ENCODE peak calls at places on chromosomes 7 and 10, in eight cellular contexts. One of them, this sample, is unnamed.

GRCh38 chr7:106957766-106958165 is 86.7 kb upstream of the PRKAR2B start:
- ATAC-seq in upper lobe of right lung: peak; percentile 83
- ATAC-seq in activated CD8-positive, alpha-beta memory T cell treated with anti-CD3 and anti-CD28 coated beads, Interleukin-2, amount 10 ng/mL, durations not matched to agents 7 days and 5 days: no peak
- ATAC-seq in IMR-90: no peak
- ATAC-seq in HCT116: no peak
- ATAC-seq in activated naive CD8-positive, alpha-beta T cell treated with anti-CD3 and anti-CD28 coated beads, Interleukin-2, amount 50 U/mL, for 24 hours: no peak
- ATAC-seq in T-helper 17 cell: no peak
- ATAC-seq in right cardiac atrium: no peak
- ATAC-seq in this sample: peak; percentile 50

GRCh38 chr7:35969055-35969454 is 168.2 kb downstream of the SEPTIN7 start:
- ATAC-seq in upper lobe of right lung: peak; percentile 83
- ATAC-seq in T-helper 17 cell: no peak
- ATAC-seq in IMR-90: peak; percentile 56
- ATAC-seq in activated CD8-positive, alpha-beta memory T cell treated with anti-CD3 and anti-CD28 coated beads, Interleukin-2, amount 10 ng/mL, durations not matched to agents 7 days and 5 days: no peak
- ATAC-seq in HCT116: no peak
- ATAC-seq in activated naive CD8-positive, alpha-beta T cell treated with anti-CD3 and anti-CD28 coated beads, Interleukin-2, amount 50 U/mL, for 24 hours: no peak
- ATAC-seq in right cardiac atrium: no peak
- ATAC-seq in this sample: no peak

GRCh38 chr7:158763454-158764033 is 58.9 kb upstream of the NCAPG2 start:
- ATAC-seq in IMR-90: no peak
- ATAC-seq in right cardiac atrium: peak; percentile 85
- ATAC-seq in activated naive CD8-positive, alpha-beta T cell treated with anti-CD3 and anti-CD28 coated beads, Interleukin-2, amount 50 U/mL, for 24 hours: no peak
- ATAC-seq in upper lobe of right lung: no peak
- ATAC-seq in HCT116: no peak
- ATAC-seq in T-helper 17 cell: no peak
- ATAC-seq in activated CD8-positive, alpha-beta memory T cell treated with anti-CD3 and anti-CD28 coated beads, Interleukin-2, amount 10 ng/mL, durations not matched to agents 7 days and 5 days: no peak
- ATAC-seq in this sample: no peak

GRCh38 chr7:47227762-47228177 is 354.1 kb downstream of the TNS3 start:
- ATAC-seq in activated CD8-positive, alpha-beta memory T cell treated with anti-CD3 and anti-CD28 coated beads, Interleukin-2, amount 10 ng/mL, durations not matched to agents 7 days and 5 days: no peak
- ATAC-seq in HCT116: peak; percentile 69
- ATAC-seq in right cardiac atrium: peak; percentile 56
- ATAC-seq in T-helper 17 cell: no peak
- ATAC-seq in upper lobe of right lung: peak; percentile 40
- ATAC-seq in activated naive CD8-positive, alpha-beta T cell treated with anti-CD3 and anti-CD28 coated beads, Interleukin-2, amount 50 U/mL, for 24 hours: peak; percentile 40
- ATAC-seq in IMR-90: peak; percentile 88
- ATAC-seq in this sample: no peak

GRCh38 chr7:150379590-150380379 is 655 bp downstream of the ZNF775 start:
- ATAC-seq in upper lobe of right lung: no peak
- ATAC-seq in activated CD8-positive, alpha-beta memory T cell treated with anti-CD3 and anti-CD28 coated beads, Interleukin-2, amount 10 ng/mL, durations not matched to agents 7 days and 5 days: no peak
- ATAC-seq in IMR-90: peak; percentile 13
- ATAC-seq in HCT116: peak; percentile 35
- ATAC-seq in activated naive CD8-positive, alpha-beta T cell treated with anti-CD3 and anti-CD28 coated beads, Interleukin-2, amount 50 U/mL, for 24 hours: peak; percentile 2
- ATAC-seq in right cardiac atrium: no peak
- ATAC-seq in T-helper 17 cell: no peak
- ATAC-seq in this sample: peak; percentile 1

GRCh38 chr10:62545667-62546066 is 171.5 kb downstream of the ZNF365 start:
- ATAC-seq in right cardiac atrium: peak; percentile 85
- ATAC-seq in upper lobe of right lung: peak; percentile 79
- ATAC-seq in HCT116: no peak
- ATAC-seq in activated naive CD8-positive, alpha-beta T cell treated with anti-CD3 and anti-CD28 coated beads, Interleukin-2, amount 50 U/mL, for 24 hours: no peak
- ATAC-seq in activated CD8-positive, alpha-beta memory T cell treated with anti-CD3 and anti-CD28 coated beads, Interleukin-2, amount 10 ng/mL, durations not matched to agents 7 days and 5 days: no peak
- ATAC-seq in IMR-90: no peak
- ATAC-seq in T-helper 17 cell: no peak
- ATAC-seq in this sample: peak; percentile 91

GRCh38 chr7:124783271-124783670 is 17.7 kb upstream of the GPR37 start:
- ATAC-seq in upper lobe of right lung: no peak
- ATAC-seq in IMR-90: no peak
- ATAC-seq in right cardiac atrium: no peak
- ATAC-seq in HCT116: no peak
- ATAC-seq in activated CD8-positive, alpha-beta memory T cell treated with anti-CD3 and anti-CD28 coated beads, Interleukin-2, amount 10 ng/mL, durations not matched to agents 7 days and 5 days: no peak
- ATAC-seq in T-helper 17 cell: no peak
- ATAC-seq in activated naive CD8-positive, alpha-beta T cell treated with anti-CD3 and anti-CD28 coated beads, Interleukin-2, amount 50 U/mL, for 24 hours: no peak
- ATAC-seq in this sample: no peak

GRCh38 chr7:104767113-104767512 is 246.9 kb upstream of the KMT2E start:
- ATAC-seq in activated naive CD8-positive, alpha-beta T cell treated with anti-CD3 and anti-CD28 coated beads, Interleukin-2, amount 50 U/mL, for 24 hours: no peak
- ATAC-seq in upper lobe of right lung: no peak
- ATAC-seq in HCT116: no peak
- ATAC-seq in IMR-90: no peak
- ATAC-seq in activated CD8-positive, alpha-beta memory T cell treated with anti-CD3 and anti-CD28 coated beads, Interleukin-2, amount 10 ng/mL, durations not matched to agents 7 days and 5 days: no peak
- ATAC-seq in T-helper 17 cell: no peak
- ATAC-seq in right cardiac atrium: no peak
- ATAC-seq in this sample: no peak

GRCh38 chr10:12561307-12561706 is 212.0 kb downstream of the CAMK1D start:
- ATAC-seq in activated CD8-positive, alpha-beta memory T cell treated with anti-CD3 and anti-CD28 coated beads, Interleukin-2, amount 10 ng/mL, durations not matched to agents 7 days and 5 days: no peak
- ATAC-seq in activated naive CD8-positive, alpha-beta T cell treated with anti-CD3 and anti-CD28 coated beads, Interleukin-2, amount 50 U/mL, for 24 hours: no peak
- ATAC-seq in right cardiac atrium: no peak
- ATAC-seq in upper lobe of right lung: no peak
- ATAC-seq in T-helper 17 cell: no peak
- ATAC-seq in IMR-90: no peak
- ATAC-seq in HCT116: no peak
- ATAC-seq in this sample: no peak

GRCh38 chr10:116272497-116273221 is at the start of gene GFRA1:
- ATAC-seq in HCT116: no peak
- ATAC-seq in activated naive CD8-positive, alpha-beta T cell treated with anti-CD3 and anti-CD28 coated beads, Interleukin-2, amount 50 U/mL, for 24 hours: no peak
- ATAC-seq in right cardiac atrium: peak; percentile 33
- ATAC-seq in activated CD8-positive, alpha-beta memory T cell treated with anti-CD3 and anti-CD28 coated beads, Interleukin-2, amount 10 ng/mL, durations not matched to agents 7 days and 5 days: no peak
- ATAC-seq in T-helper 17 cell: no peak
- ATAC-seq in IMR-90: peak; percentile 38
- ATAC-seq in upper lobe of right lung: peak; percentile 34
- ATAC-seq in this sample: peak; percentile 48

GRCh38 chr10:110872145-110872983 is 636 bp downstream of the PDCD4 start:
- ATAC-seq in IMR-90: peak; percentile 72
- ATAC-seq in HCT116: peak; percentile 75
- ATAC-seq in activated CD8-positive, alpha-beta memory T cell treated with anti-CD3 and anti-CD28 coated beads, Interleukin-2, amount 10 ng/mL, durations not matched to agents 7 days and 5 days: peak; percentile 73
- ATAC-seq in right cardiac atrium: peak; percentile 85
- ATAC-seq in upper lobe of right lung: peak; percentile 81
- ATAC-seq in T-helper 17 cell: peak; percentile 75
- ATAC-seq in activated naive CD8-positive, alpha-beta T cell treated with anti-CD3 and anti-CD28 coated beads, Interleukin-2, amount 50 U/mL, for 24 hours: peak; percentile 84
- ATAC-seq in this sample: peak; percentile 72

GRCh38 chr7:29207469-29207868 is 12.9 kb downstream of the CHN2 start:
- ATAC-seq in activated CD8-positive, alpha-beta memory T cell treated with anti-CD3 and anti-CD28 coated beads, Interleukin-2, amount 10 ng/mL, durations not matched to agents 7 days and 5 days: peak; percentile 88
- ATAC-seq in right cardiac atrium: peak; percentile 28
- ATAC-seq in T-helper 17 cell: no peak
- ATAC-seq in HCT116: peak; percentile 59
- ATAC-seq in IMR-90: no peak
- ATAC-seq in activated naive CD8-positive, alpha-beta T cell treated with anti-CD3 and anti-CD28 coated beads, Interleukin-2, amount 50 U/mL, for 24 hours: peak; percentile 80
- ATAC-seq in upper lobe of right lung: peak; percentile 24
- ATAC-seq in this sample: no peak

GRCh38 chr7:91492773-91493172 is 228.5 kb downstream of the FZD1 start:
- ATAC-seq in upper lobe of right lung: no peak
- ATAC-seq in T-helper 17 cell: no peak
- ATAC-seq in right cardiac atrium: no peak
- ATAC-seq in activated naive CD8-positive, alpha-beta T cell treated with anti-CD3 and anti-CD28 coated beads, Interleukin-2, amount 50 U/mL, for 24 hours: no peak
- ATAC-seq in IMR-90: no peak
- ATAC-seq in HCT116: no peak
- ATAC-seq in activated CD8-positive, alpha-beta memory T cell treated with anti-CD3 and anti-CD28 coated beads, Interleukin-2, amount 10 ng/mL, durations not matched to agents 7 days and 5 days: no peak
- ATAC-seq in this sample: no peak

GRCh38 chr7:36232971-36233550 is 80.0 kb downstream of the EEPD1 start:
- ATAC-seq in HCT116: no peak
- ATAC-seq in upper lobe of right lung: no peak
- ATAC-seq in activated naive CD8-positive, alpha-beta T cell treated with anti-CD3 and anti-CD28 coated beads, Interleukin-2, amount 50 U/mL, for 24 hours: no peak
- ATAC-seq in activated CD8-positive, alpha-beta memory T cell treated with anti-CD3 and anti-CD28 coated beads, Interleukin-2, amount 10 ng/mL, durations not matched to agents 7 days and 5 days: no peak
- ATAC-seq in IMR-90: peak; percentile 90
- ATAC-seq in T-helper 17 cell: no peak
- ATAC-seq in right cardiac atrium: no peak
- ATAC-seq in this sample: no peak

GRCh38 chr7:99709260-99709659 is 25.7 kb downstream of the CYP3A7 start:
- ATAC-seq in IMR-90: no peak
- ATAC-seq in activated CD8-positive, alpha-beta memory T cell treated with anti-CD3 and anti-CD28 coated beads, Interleukin-2, amount 10 ng/mL, durations not matched to agents 7 days and 5 days: no peak
- ATAC-seq in HCT116: no peak
- ATAC-seq in upper lobe of right lung: no peak
- ATAC-seq in T-helper 17 cell: no peak
- ATAC-seq in activated naive CD8-positive, alpha-beta T cell treated with anti-CD3 and anti-CD28 coated beads, Interleukin-2, amount 50 U/mL, for 24 hours: no peak
- ATAC-seq in right cardiac atrium: no peak
- ATAC-seq in this sample: no peak

This sample was measured in gastroesophageal sphincter.